ENCODE peak calls at places on chromosomes 13 and 19, in six cellular contexts. One of them, this sample, is unnamed.

GRCh38 chr19:54108496-54108895 is 5.8 kb downstream of the NDUFA3 start:
- DNase-seq in NCI-H2081 treated with DMSO at 0.1 percent for 48 hours: no peak
- DNase-seq in iris pigment epithelial cell: no peak
- DNase-seq in T-helper 2 cell: no peak
- DNase-seq in RCC 7860: no peak
- DNase-seq in heart right ventricle: no peak
- DNase-seq in this sample: no peak

GRCh38 chr13:93244918-93245280 is 18.3 kb downstream of the GPC6 start:
- DNase-seq in NCI-H2081 treated with DMSO at 0.1 percent for 48 hours: no peak
- DNase-seq in iris pigment epithelial cell: peak
- DNase-seq in T-helper 2 cell: no peak
- DNase-seq in RCC 7860: peak
- DNase-seq in heart right ventricle: no peak
- DNase-seq in this sample: no peak

GRCh38 chr13:113785051-113786010 is 26.3 kb downstream of the TMEM255B start:
- DNase-seq in NCI-H2081 treated with DMSO at 0.1 percent for 48 hours: no peak
- DNase-seq in iris pigment epithelial cell: peak
- DNase-seq in T-helper 2 cell: no peak
- DNase-seq in RCC 7860: peak
- DNase-seq in heart right ventricle: no peak
- DNase-seq in this sample: no peak

GRCh38 chr19:10189631-10190425 is 4.9 kb downstream of the DNMT1 start:
- DNase-seq in NCI-H2081 treated with DMSO at 0.1 percent for 48 hours: no peak
- DNase-seq in iris pigment epithelial cell: peak
- DNase-seq in T-helper 2 cell: no peak
- DNase-seq in RCC 7860: peak
- DNase-seq in heart right ventricle: no peak
- DNase-seq in this sample: no peak

GRCh38 chr19:43504426-43505185 is at the start of gene PHLDB3:
- DNase-seq in NCI-H2081 treated with DMSO at 0.1 percent for 48 hours: no peak
- DNase-seq in iris pigment epithelial cell: peak
- DNase-seq in T-helper 2 cell: peak
- DNase-seq in RCC 7860: no peak
- DNase-seq in heart right ventricle: peak
- DNase-seq in this sample: no peak

GRCh38 chr13:99280166-99280565 is 22.0 kb upstream of the GPR18 start:
- DNase-seq in NCI-H2081 treated with DMSO at 0.1 percent for 48 hours: no peak
- DNase-seq in iris pigment epithelial cell: peak
- DNase-seq in T-helper 2 cell: no peak
- DNase-seq in RCC 7860: peak
- DNase-seq in heart right ventricle: no peak
- DNase-seq in this sample: no peak

GRCh38 chr13:41720839-41721561 is 239.9 kb downstream of the VWA8 start:
- DNase-seq in NCI-H2081 treated with DMSO at 0.1 percent for 48 hours: no peak
- DNase-seq in iris pigment epithelial cell: no peak
- DNase-seq in T-helper 2 cell: no peak
- DNase-seq in RCC 7860: no peak
- DNase-seq in heart right ventricle: no peak
- DNase-seq in this sample: no peak

GRCh38 chr19:29029271-29029670 is 183.7 kb downstream of the UQCRFS1 start:
- DNase-seq in NCI-H2081 treated with DMSO at 0.1 percent for 48 hours: no peak
- DNase-seq in iris pigment epithelial cell: no peak
- DNase-seq in T-helper 2 cell: no peak
- DNase-seq in RCC 7860: no peak
- DNase-seq in heart right ventricle: no peak
- DNase-seq in this sample: no peak

GRCh38 chr13:91142572-91142971 is 204.9 kb upstream of the MIR17HG start:
- DNase-seq in NCI-H2081 treated with DMSO at 0.1 percent for 48 hours: peak
- DNase-seq in iris pigment epithelial cell: peak
- DNase-seq in T-helper 2 cell: no peak
- DNase-seq in RCC 7860: peak
- DNase-seq in heart right ventricle: no peak
- DNase-seq in this sample: no peak

GRCh38 chr13:42762917-42763316 is 18.5 kb upstream of the FAM216B start:
- DNase-seq in NCI-H2081 treated with DMSO at 0.1 percent for 48 hours: no peak
- DNase-seq in iris pigment epithelial cell: peak
- DNase-seq in T-helper 2 cell: no peak
- DNase-seq in RCC 7860: peak
- DNase-seq in heart right ventricle: no peak
- DNase-seq in this sample: no peak

GRCh38 chr19:42571136-42571535 is 23.6 kb downstream of the CEACAM8 start:
- DNase-seq in NCI-H2081 treated with DMSO at 0.1 percent for 48 hours: no peak
- DNase-seq in iris pigment epithelial cell: no peak
- DNase-seq in T-helper 2 cell: no peak
- DNase-seq in RCC 7860: no peak
- DNase-seq in heart right ventricle: no peak
- DNase-seq in this sample: no peak

GRCh38 chr13:110348751-110349150 is 41.7 kb downstream of the COL4A2 start:
- DNase-seq in NCI-H2081 treated with DMSO at 0.1 percent for 48 hours: no peak
- DNase-seq in iris pigment epithelial cell: no peak
- DNase-seq in T-helper 2 cell: no peak
- DNase-seq in RCC 7860: no peak
- DNase-seq in heart right ventricle: no peak
- DNase-seq in this sample: no peak

GRCh38 chr13:107806726-107807125 is 408.6 kb downstream of the LIG4 start:
- DNase-seq in NCI-H2081 treated with DMSO at 0.1 percent for 48 hours: no peak
- DNase-seq in iris pigment epithelial cell: no peak
- DNase-seq in T-helper 2 cell: no peak
- DNase-seq in RCC 7860: no peak
- DNase-seq in heart right ventricle: no peak
- DNase-seq in this sample: no peak

GRCh38 chr13:28744091-28744536 is 25.3 kb upstream of the SLC46A3 start:
- DNase-seq in NCI-H2081 treated with DMSO at 0.1 percent for 48 hours: no peak
- DNase-seq in iris pigment epithelial cell: peak
- DNase-seq in T-helper 2 cell: no peak
- DNase-seq in RCC 7860: no peak
- DNase-seq in heart right ventricle: no peak
- DNase-seq in this sample: no peak

GRCh38 chr13:102309110-102309509 is 92.7 kb downstream of the FGF14 start:
- DNase-seq in NCI-H2081 treated with DMSO at 0.1 percent for 48 hours: no peak
- DNase-seq in iris pigment epithelial cell: no peak
- DNase-seq in T-helper 2 cell: no peak
- DNase-seq in RCC 7860: no peak
- DNase-seq in heart right ventricle: no peak
- DNase-seq in this sample: no peak

GRCh38 chr13:87057807-87058520 is 613.2 kb upstream of the SLITRK5 start:
- DNase-seq in NCI-H2081 treated with DMSO at 0.1 percent for 48 hours: no peak
- DNase-seq in iris pigment epithelial cell: peak
- DNase-seq in T-helper 2 cell: no peak
- DNase-seq in RCC 7860: no peak
- DNase-seq in heart right ventricle: no peak
- DNase-seq in this sample: no peak

GRCh38 chr19:16896098-16896912 is 7.5 kb downstream of the F2RL3 start:
- DNase-seq in NCI-H2081 treated with DMSO at 0.1 percent for 48 hours: no peak
- DNase-seq in iris pigment epithelial cell: no peak
- DNase-seq in T-helper 2 cell: no peak
- DNase-seq in RCC 7860: no peak
- DNase-seq in heart right ventricle: no peak
- DNase-seq in this sample: no peak

GRCh38 chr13:26759156-26759906 is 1.3 kb downstream of the GPR12 start:
- DNase-seq in NCI-H2081 treated with DMSO at 0.1 percent for 48 hours: no peak
- DNase-seq in iris pigment epithelial cell: no peak
- DNase-seq in T-helper 2 cell: no peak
- DNase-seq in RCC 7860: no peak
- DNase-seq in heart right ventricle: no peak
- DNase-seq in this sample: no peak

GRCh38 chr13:29934531-29935308 is 84.3 kb upstream of the UBL3 start:
- DNase-seq in NCI-H2081 treated with DMSO at 0.1 percent for 48 hours: no peak
- DNase-seq in iris pigment epithelial cell: no peak
- DNase-seq in T-helper 2 cell: no peak
- DNase-seq in RCC 7860: no peak
- DNase-seq in heart right ventricle: no peak
- DNase-seq in this sample: no peak

GRCh38 chr13:35695411-35695810 is 218.9 kb upstream of the MAB21L1 start:
- DNase-seq in NCI-H2081 treated with DMSO at 0.1 percent for 48 hours: no peak
- DNase-seq in iris pigment epithelial cell: no peak
- DNase-seq in T-helper 2 cell: no peak
- DNase-seq in RCC 7860: no peak
- DNase-seq in heart right ventricle: no peak
- DNase-seq in this sample: no peak

This sample was measured in left ventricle myocardium inferior.